ENCODE peak calls at places on chromosome 18, in seven cellular contexts. One of them, this sample, is unnamed.

GRCh38 chr18:47997338-47997780 is 66.9 kb upstream of the SMAD2 start:
- DNase-seq in heart left ventricle: no peak
- DNase-seq in spleen: no peak
- DNase-seq in stomach: no peak
- DNase-seq in adrenal gland: no peak
- DNase-seq in A549: no peak
- DNase-seq in lower leg skin: no peak
- DNase-seq in this sample: no peak

GRCh38 chr18:67081866-67082265 is 434.7 kb downstream of the DSEL start:
- DNase-seq in adrenal gland: no peak
- DNase-seq in A549: no peak
- DNase-seq in stomach: no peak
- DNase-seq in lower leg skin: no peak
- DNase-seq in spleen: no peak
- DNase-seq in heart left ventricle: no peak
- DNase-seq in this sample: no peak

GRCh38 chr18:35463837-35464236 is 33.9 kb downstream of the INO80C start:
- DNase-seq in lower leg skin: no peak
- DNase-seq in heart left ventricle: no peak
- DNase-seq in spleen: no peak
- DNase-seq in stomach: no peak
- DNase-seq in adrenal gland: no peak
- DNase-seq in A549: no peak
- DNase-seq in this sample: no peak

GRCh38 chr18:1017679-1018078 is 113.0 kb downstream of the ADCYAP1 start:
- DNase-seq in A549: no peak
- DNase-seq in heart left ventricle: no peak
- DNase-seq in stomach: no peak
- DNase-seq in spleen: no peak
- DNase-seq in adrenal gland: no peak
- DNase-seq in lower leg skin: no peak
- DNase-seq in this sample: no peak

GRCh38 chr18:2901405-2901989 is 54.7 kb downstream of the EMILIN2 start:
- DNase-seq in heart left ventricle: no peak
- DNase-seq in spleen: no peak
- DNase-seq in stomach: no peak
- DNase-seq in A549: no peak
- DNase-seq in lower leg skin: peak
- DNase-seq in adrenal gland: no peak
- DNase-seq in this sample: no peak

GRCh38 chr18:46321954-46322353 is 217.8 kb downstream of the HAUS1 start:
- DNase-seq in spleen: no peak
- DNase-seq in adrenal gland: no peak
- DNase-seq in stomach: no peak
- DNase-seq in A549: no peak
- DNase-seq in heart left ventricle: no peak
- DNase-seq in lower leg skin: no peak
- DNase-seq in this sample: no peak

GRCh38 chr18:64037812-64038414 is 68.0 kb downstream of the SERPINB8 start:
- DNase-seq in A549: peak
- DNase-seq in lower leg skin: no peak
- DNase-seq in heart left ventricle: no peak
- DNase-seq in adrenal gland: no peak
- DNase-seq in spleen: no peak
- DNase-seq in stomach: no peak
- DNase-seq in this sample: peak

GRCh38 chr18:46028536-46028891 is 43.5 kb downstream of the PSTPIP2 start:
- DNase-seq in stomach: no peak
- DNase-seq in spleen: no peak
- DNase-seq in lower leg skin: no peak
- DNase-seq in adrenal gland: no peak
- DNase-seq in A549: no peak
- DNase-seq in heart left ventricle: no peak
- DNase-seq in this sample: no peak

GRCh38 chr18:457120-457519 is 43.4 kb downstream of the COLEC12 start:
- DNase-seq in lower leg skin: no peak
- DNase-seq in A549: no peak
- DNase-seq in adrenal gland: peak
- DNase-seq in stomach: no peak
- DNase-seq in heart left ventricle: peak
- DNase-seq in spleen: no peak
- DNase-seq in this sample: no peak

GRCh38 chr18:22165049-22165602 is 4.3 kb upstream of the GATA6 start:
- DNase-seq in heart left ventricle: no peak
- DNase-seq in A549: no peak
- DNase-seq in adrenal gland: peak
- DNase-seq in stomach: no peak
- DNase-seq in spleen: no peak
- DNase-seq in lower leg skin: peak
- DNase-seq in this sample: no peak

GRCh38 chr18:22163432-22163831 is 6.0 kb upstream of the GATA6 start:
- DNase-seq in lower leg skin: no peak
- DNase-seq in A549: no peak
- DNase-seq in heart left ventricle: no peak
- DNase-seq in spleen: no peak
- DNase-seq in stomach: no peak
- DNase-seq in adrenal gland: no peak
- DNase-seq in this sample: no peak

GRCh38 chr18:22165603-22166069 is 3.8 kb upstream of the GATA6 start:
- DNase-seq in stomach: no peak
- DNase-seq in A549: no peak
- DNase-seq in adrenal gland: peak
- DNase-seq in heart left ventricle: no peak
- DNase-seq in spleen: no peak
- DNase-seq in lower leg skin: peak
- DNase-seq in this sample: no peak

GRCh38 chr18:22166070-22166972 is 3.1 kb upstream of the GATA6 start:
- DNase-seq in lower leg skin: peak
- DNase-seq in stomach: peak
- DNase-seq in heart left ventricle: peak
- DNase-seq in adrenal gland: peak
- DNase-seq in spleen: peak
- DNase-seq in A549: peak
- DNase-seq in this sample: no peak

GRCh38 chr18:22164337-22165048 is 4.9 kb upstream of the GATA6 start:
- DNase-seq in heart left ventricle: no peak
- DNase-seq in A549: no peak
- DNase-seq in lower leg skin: peak
- DNase-seq in stomach: peak
- DNase-seq in adrenal gland: peak
- DNase-seq in spleen: no peak
- DNase-seq in this sample: no peak
- TF ChIP-seq POLR2A in heart left ventricle: no peak
- TF ChIP-seq POLR2A in A549: no peak
- TF ChIP-seq POLR2A in lower leg skin: no peak
- TF ChIP-seq POLR2A in stomach: no peak
- TF ChIP-seq POLR2A in adrenal gland: peak
- TF ChIP-seq POLR2A in spleen: no peak
- TF ChIP-seq POLR2A in this sample: no peak

GRCh38 chr18:54948350-54948837 is 10.9 kb downstream of the CCDC68 start:
- DNase-seq in lower leg skin: no peak
- DNase-seq in spleen: no peak
- DNase-seq in A549: no peak
- DNase-seq in adrenal gland: no peak
- DNase-seq in heart left ventricle: no peak
- DNase-seq in stomach: no peak
- DNase-seq in this sample: no peak
- TF ChIP-seq POLR2A in lower leg skin: no peak
- TF ChIP-seq POLR2A in spleen: no peak
- TF ChIP-seq POLR2A in A549: no peak
- TF ChIP-seq POLR2A in adrenal gland: no peak
- TF ChIP-seq POLR2A in heart left ventricle: no peak
- TF ChIP-seq POLR2A in stomach: no peak
- TF ChIP-seq POLR2A in this sample: no peak

GRCh38 chr18:59484796-59485328 is 125.8 kb upstream of the LMAN1 start:
- DNase-seq in lower leg skin: no peak
- DNase-seq in stomach: no peak
- DNase-seq in spleen: no peak
- DNase-seq in heart left ventricle: no peak
- DNase-seq in A549: no peak
- DNase-seq in adrenal gland: no peak
- DNase-seq in this sample: no peak
- TF ChIP-seq POLR2A in lower leg skin: no peak
- TF ChIP-seq POLR2A in stomach: no peak
- TF ChIP-seq POLR2A in spleen: no peak
- TF ChIP-seq POLR2A in heart left ventricle: no peak
- TF ChIP-seq POLR2A in A549: no peak
- TF ChIP-seq POLR2A in adrenal gland: no peak
- TF ChIP-seq POLR2A in this sample: no peak

GRCh38 chr18:56785006-56785405 is 133.8 kb downstream of the WDR7 start:
- DNase-seq in adrenal gland: no peak
- DNase-seq in lower leg skin: no peak
- DNase-seq in A549: no peak
- DNase-seq in stomach: no peak
- DNase-seq in spleen: no peak
- DNase-seq in heart left ventricle: no peak
- DNase-seq in this sample: no peak

GRCh38 chr18:56787392-56787791 is 136.2 kb downstream of the WDR7 start:
- DNase-seq in heart left ventricle: no peak
- DNase-seq in A549: no peak
- DNase-seq in spleen: no peak
- DNase-seq in adrenal gland: no peak
- DNase-seq in stomach: no peak
- DNase-seq in lower leg skin: no peak
- DNase-seq in this sample: no peak

GRCh38 chr18:56789889-56790180 is 138.7 kb downstream of the WDR7 start:
- DNase-seq in A549: no peak
- DNase-seq in lower leg skin: no peak
- DNase-seq in spleen: no peak
- DNase-seq in stomach: no peak
- DNase-seq in heart left ventricle: no peak
- DNase-seq in adrenal gland: no peak
- DNase-seq in this sample: no peak

GRCh38 chr18:56789004-56789888 is 138.1 kb downstream of the WDR7 start:
- DNase-seq in adrenal gland: no peak
- DNase-seq in A549: peak
- DNase-seq in lower leg skin: no peak
- DNase-seq in spleen: no peak
- DNase-seq in heart left ventricle: peak
- DNase-seq in stomach: no peak
- DNase-seq in this sample: peak
- TF ChIP-seq POLR2A in adrenal gland: no peak
- TF ChIP-seq POLR2A in A549: no peak
- TF ChIP-seq POLR2A in lower leg skin: no peak
- TF ChIP-seq POLR2A in spleen: no peak
- TF ChIP-seq POLR2A in heart left ventricle: no peak
- TF ChIP-seq POLR2A in stomach: no peak
- TF ChIP-seq POLR2A in this sample: no peak

GRCh38 chr18:57784034-57784815 is 18.9 kb downstream of the ATP8B1 start:
- DNase-seq in lower leg skin: no peak
- DNase-seq in heart left ventricle: no peak
- DNase-seq in spleen: no peak
- DNase-seq in stomach: no peak
- DNase-seq in adrenal gland: no peak
- DNase-seq in A549: no peak
- DNase-seq in this sample: no peak

GRCh38 chr18:57784816-57785144 is 18.3 kb downstream of the ATP8B1 start:
- DNase-seq in spleen: no peak
- DNase-seq in lower leg skin: no peak
- DNase-seq in A549: no peak
- DNase-seq in stomach: no peak
- DNase-seq in heart left ventricle: no peak
- DNase-seq in adrenal gland: no peak
- DNase-seq in this sample: no peak

GRCh38 chr18:57787068-57787682 is 15.9 kb downstream of the ATP8B1 start:
- DNase-seq in heart left ventricle: no peak
- DNase-seq in adrenal gland: no peak
- DNase-seq in spleen: no peak
- DNase-seq in A549: no peak
- DNase-seq in stomach: no peak
- DNase-seq in lower leg skin: no peak
- DNase-seq in this sample: no peak

GRCh38 chr18:57789105-57789504 is 14.0 kb downstream of the ATP8B1 start:
- DNase-seq in heart left ventricle: no peak
- DNase-seq in spleen: no peak
- DNase-seq in A549: no peak
- DNase-seq in lower leg skin: no peak
- DNase-seq in adrenal gland: no peak
- DNase-seq in stomach: no peak
- DNase-seq in this sample: no peak

GRCh38 chr18:57786038-57786437 is 17.1 kb downstream of the ATP8B1 start:
- DNase-seq in adrenal gland: no peak
- DNase-seq in heart left ventricle: no peak
- DNase-seq in stomach: no peak
- DNase-seq in spleen: no peak
- DNase-seq in lower leg skin: peak
- DNase-seq in A549: no peak
- DNase-seq in this sample: no peak
- TF ChIP-seq POLR2A in adrenal gland: no peak
- TF ChIP-seq POLR2A in heart left ventricle: no peak
- TF ChIP-seq POLR2A in stomach: no peak
- TF ChIP-seq POLR2A in spleen: no peak
- TF ChIP-seq POLR2A in lower leg skin: no peak
- TF ChIP-seq POLR2A in A549: no peak
- TF ChIP-seq POLR2A in this sample: no peak

GRCh38 chr18:22839488-22839930 is 93.6 kb upstream of the RBBP8 start:
- DNase-seq in lower leg skin: no peak
- DNase-seq in heart left ventricle: no peak
- DNase-seq in A549: no peak
- DNase-seq in spleen: no peak
- DNase-seq in adrenal gland: no peak
- DNase-seq in stomach: no peak
- DNase-seq in this sample: no peak
- TF ChIP-seq POLR2A in lower leg skin: no peak
- TF ChIP-seq POLR2A in heart left ventricle: no peak
- TF ChIP-seq POLR2A in A549: no peak
- TF ChIP-seq POLR2A in spleen: no peak
- TF ChIP-seq POLR2A in adrenal gland: no peak
- TF ChIP-seq POLR2A in stomach: no peak
- TF ChIP-seq POLR2A in this sample: no peak

GRCh38 chr18:21600526-21601410 is at the start of gene ESCO1:
- DNase-seq in heart left ventricle: peak
- DNase-seq in spleen: peak
- DNase-seq in A549: peak
- DNase-seq in adrenal gland: peak
- DNase-seq in lower leg skin: peak
- DNase-seq in stomach: peak
- DNase-seq in this sample: peak
- TF ChIP-seq POLR2A in heart left ventricle: peak
- TF ChIP-seq POLR2A in spleen: peak
- TF ChIP-seq POLR2A in A549: peak
- TF ChIP-seq POLR2A in adrenal gland: peak
- TF ChIP-seq POLR2A in lower leg skin: no peak
- TF ChIP-seq POLR2A in stomach: peak
- TF ChIP-seq POLR2A in this sample: peak

GRCh38 chr18:59358611-59359575 is at the start of gene LMAN1:
- DNase-seq in lower leg skin: peak
- DNase-seq in heart left ventricle: peak
- DNase-seq in adrenal gland: peak
- DNase-seq in spleen: peak
- DNase-seq in A549: peak
- DNase-seq in stomach: peak
- DNase-seq in this sample: peak
- TF ChIP-seq POLR2A in lower leg skin: no peak
- TF ChIP-seq POLR2A in heart left ventricle: peak
- TF ChIP-seq POLR2A in adrenal gland: no peak
- TF ChIP-seq POLR2A in spleen: no peak
- TF ChIP-seq POLR2A in A549: peak
- TF ChIP-seq POLR2A in stomach: no peak
- TF ChIP-seq POLR2A in this sample: peak

This sample was measured in H54.